ENCODE peak calls at places on chromosomes 11 and 22, in eight cellular contexts. G is stomach, I is right lobe of liver, A is astrocyte, W is dorsolateral prefrontal cortex, K is fibroblast of the aortic adventitia, X is epithelial cell of proximal tubule, P is transverse colon. U is an unnamed sample.

GRCh38 chr11:123086315-123086714 is 24.4 kb upstream of the HSPA8 start:
- DNase-seq in G (no peak), I (no peak), A (no peak), W (no peak), K (no peak), X (no peak), P (no peak), U (no peak)

GRCh38 chr11:130216221-130216550 is 56.6 kb downstream of the ST14 start:
- DNase-seq in G (peak), I (no peak), A (no peak), W (no peak), K (no peak), X (no peak), P (no peak), U (no peak)

GRCh38 chr22:44870021-44870420 is 117.6 kb downstream of the ARHGAP8 start:
- DNase-seq in G (no peak), I (no peak), A (peak), W (no peak), K (peak), X (no peak), P (no peak), U (peak)

GRCh38 chr22:28129319-28129962 is 210.4 kb upstream of the PITPNB start:
- DNase-seq in G (no peak), I (no peak), A (no peak), W (no peak), K (no peak), X (no peak), P (no peak), U (no peak)

GRCh38 chr22:40511604-40512003 is 124.9 kb downstream of the MRTFA start:
- DNase-seq in G (no peak), I (no peak), A (no peak), W (no peak), K (peak), X (no peak), P (no peak), U (no peak)

GRCh38 chr11:128182844-128183243 is 404.5 kb downstream of the ETS1 start:
- DNase-seq in G (no peak), I (no peak), A (peak), W (no peak), K (no peak), X (no peak), P (no peak), U (no peak)

GRCh38 chr11:66871521-66871901 is 14.6 kb downstream of the LRFN4 start:
- DNase-seq in G (no peak), I (no peak), A (no peak), W (no peak), K (no peak), X (no peak), P (no peak), U (no peak)

GRCh38 chr22:37020192-37020479 is 594 bp downstream of the MPST start:
- DNase-seq in G (peak), I (no peak), A (peak), W (no peak), K (peak), X (no peak), P (peak), U (no peak)

GRCh38 chr22:29014773-29015172 is 46.9 kb downstream of the C22orf31 start:
- DNase-seq in G (no peak), I (no peak), A (no peak), W (no peak), K (no peak), X (no peak), P (no peak), U (no peak)

GRCh38 chr11:64306876-64307622 is 1.7 kb downstream of the ESRRA start:
- DNase-seq in G (peak), I (peak), A (no peak), W (no peak), K (no peak), X (no peak), P (peak), U (no peak)

GRCh38 chr11:27600656-27601055 is 94.1 kb upstream of the LIN7C start:
- DNase-seq in G (no peak), I (no peak), A (no peak), W (no peak), K (no peak), X (peak), P (no peak), U (peak)

GRCh38 chr11:72812604-72812967 is 1.6 kb upstream of the ATG16L2 start:
- DNase-seq in G (no peak), I (no peak), A (no peak), W (no peak), K (no peak), X (no peak), P (no peak), U (no peak)

GRCh38 chr11:44633641-44634040 is 68.2 kb downstream of the CD82 start:
- DNase-seq in G (no peak), I (no peak), A (no peak), W (no peak), K (no peak), X (no peak), P (no peak), U (no peak)

GRCh38 chr11:110356769-110357671 is 60.6 kb upstream of the RDX start:
- DNase-seq in G (no peak), I (peak), A (peak), W (no peak), K (peak), X (no peak), P (no peak), U (peak)

GRCh38 chr22:25420925-25421904 is 143.3 kb upstream of the GRK3 start:
- DNase-seq in G (no peak), I (no peak), A (no peak), W (no peak), K (peak), X (no peak), P (no peak), U (no peak)

DNA sequence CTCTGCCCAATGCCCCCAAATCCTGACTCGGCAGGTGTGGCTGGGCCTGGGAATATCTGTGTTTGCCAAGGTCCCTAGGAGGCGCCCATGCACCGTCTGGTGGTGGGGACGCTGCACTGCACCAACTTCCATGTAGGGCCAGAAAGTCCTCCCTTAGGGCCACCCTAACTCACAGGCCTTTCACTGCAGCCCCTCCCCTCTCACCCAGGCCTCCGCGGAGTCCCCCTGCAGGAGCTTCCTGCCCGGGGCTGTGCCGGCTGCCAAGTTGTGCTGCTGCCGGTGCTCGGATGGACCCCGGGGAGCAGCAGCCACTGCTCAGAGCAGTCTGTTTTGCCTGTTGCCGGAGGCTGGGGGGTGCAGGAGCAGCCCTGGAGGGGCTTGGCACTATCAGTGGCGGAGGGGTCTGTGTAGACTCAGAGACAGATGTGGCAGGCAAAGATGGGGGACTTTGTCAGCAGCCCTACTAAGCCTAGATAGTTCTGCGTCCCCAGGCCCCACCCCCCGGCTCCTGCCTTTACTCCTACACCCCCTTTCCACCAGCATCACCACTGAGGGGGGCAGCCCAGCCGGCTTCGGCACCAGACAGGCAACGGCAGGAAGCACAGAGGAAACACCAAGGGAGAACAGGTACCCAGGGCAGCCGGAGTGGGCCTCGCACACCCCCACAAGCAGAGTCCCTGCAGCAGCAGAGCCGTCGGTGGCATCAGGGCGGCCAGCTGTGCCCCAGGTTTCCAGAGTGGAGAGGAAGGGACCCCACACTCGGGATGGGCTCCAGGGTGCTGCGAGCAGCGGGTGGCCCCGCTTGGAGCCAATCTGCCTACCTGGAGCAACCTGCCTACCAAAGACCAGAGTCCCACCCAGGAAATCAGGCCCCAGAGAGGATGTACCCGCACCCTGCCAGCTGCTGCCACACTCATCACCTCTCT is 124.3 kb downstream of the TRIM29 start:
- DNase-seq in G (peak), I (peak), A (peak), W (peak), K (peak), X (no peak), P (peak), U (no peak)
- TF ChIP-seq CTCF in G (no peak), I (peak), A (peak), W (peak), K (peak), X (peak), P (peak), U (peak)

GRCh38 chr22:23101524-23101923 is 31.2 kb downstream of the GNAZ start:
- DNase-seq in G (no peak), I (no peak), A (no peak), W (no peak), K (no peak), X (no peak), P (no peak), U (no peak)
- H3K4me3 ChIP-seq in G (no peak), I (no peak), A (no peak), W (no peak), K (no peak), X (no peak), P (no peak), U (no peak)

GRCh38 chr22:38050720-38051119 is 6.5 kb upstream of the PICK1 start:
- DNase-seq in G (no peak), I (no peak), A (no peak), W (no peak), K (no peak), X (no peak), P (no peak), U (no peak)

GRCh38 chr22:38043151-38044039 is 13.8 kb upstream of the PICK1 start:
- DNase-seq in G (no peak), I (no peak), A (no peak), W (no peak), K (no peak), X (no peak), P (no peak), U (no peak)

GRCh38 chr22:38049812-38050619 is 7.2 kb upstream of the PICK1 start:
- DNase-seq in G (no peak), I (no peak), A (no peak), W (peak), K (no peak), X (no peak), P (no peak), U (no peak)

GRCh38 chr22:38041760-38042584 is 15.2 kb upstream of the PICK1 start:
- DNase-seq in G (no peak), I (no peak), A (no peak), W (no peak), K (no peak), X (no peak), P (no peak), U (no peak)

DNA sequence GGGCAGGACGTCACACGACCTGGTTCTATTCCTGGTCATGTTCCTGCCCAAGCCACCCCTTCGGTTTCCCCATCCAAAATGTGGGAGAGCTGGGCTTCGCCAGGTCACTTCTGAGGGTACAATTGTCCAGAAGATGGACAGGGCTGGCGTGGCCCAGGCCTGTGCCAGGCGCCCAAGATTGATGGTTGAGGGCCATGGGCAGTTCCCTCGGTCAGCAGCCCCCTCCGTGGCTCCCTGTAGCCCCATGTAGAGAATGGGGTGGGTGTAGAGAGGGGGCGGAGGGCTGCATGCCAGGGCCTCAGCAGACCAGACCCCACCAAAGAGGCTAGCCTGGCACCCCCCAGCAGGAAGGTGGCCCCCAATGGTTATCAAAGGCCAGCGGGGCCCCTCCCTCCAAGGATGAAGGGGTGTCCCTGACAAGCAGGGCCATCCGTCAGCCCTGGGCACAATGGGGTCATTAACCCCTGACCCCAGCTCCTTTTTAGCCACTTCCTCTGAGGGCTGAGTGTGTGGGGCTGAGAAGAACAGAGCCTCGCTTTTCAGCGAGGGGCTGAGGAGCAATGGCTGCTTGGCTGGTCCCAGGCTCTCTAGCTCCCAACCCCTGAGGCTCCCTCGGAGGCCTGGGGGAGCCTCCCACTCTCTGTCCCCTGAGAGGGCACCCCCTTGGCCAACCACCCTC is 11.0 kb upstream of the PICK1 start:
- DNase-seq in G (no peak), I (no peak), A (no peak), W (no peak), K (no peak), X (no peak), P (no peak), U (no peak)
- TF ChIP-seq CTCF in G (no peak), I (no peak), A (no peak), W (no peak), K (no peak), X (no peak), P (no peak), U (no peak)

GRCh38 chr22:50600541-50600940 is at the start of gene MAPK8IP2:
- DNase-seq in G (no peak), I (peak), A (no peak), W (no peak), K (no peak), X (no peak), P (no peak), U (no peak)
- H3K4me3 ChIP-seq in G (peak), I (peak), A (no peak), W (peak), K (peak), X (no peak), P (peak), U (no peak)

DNA sequence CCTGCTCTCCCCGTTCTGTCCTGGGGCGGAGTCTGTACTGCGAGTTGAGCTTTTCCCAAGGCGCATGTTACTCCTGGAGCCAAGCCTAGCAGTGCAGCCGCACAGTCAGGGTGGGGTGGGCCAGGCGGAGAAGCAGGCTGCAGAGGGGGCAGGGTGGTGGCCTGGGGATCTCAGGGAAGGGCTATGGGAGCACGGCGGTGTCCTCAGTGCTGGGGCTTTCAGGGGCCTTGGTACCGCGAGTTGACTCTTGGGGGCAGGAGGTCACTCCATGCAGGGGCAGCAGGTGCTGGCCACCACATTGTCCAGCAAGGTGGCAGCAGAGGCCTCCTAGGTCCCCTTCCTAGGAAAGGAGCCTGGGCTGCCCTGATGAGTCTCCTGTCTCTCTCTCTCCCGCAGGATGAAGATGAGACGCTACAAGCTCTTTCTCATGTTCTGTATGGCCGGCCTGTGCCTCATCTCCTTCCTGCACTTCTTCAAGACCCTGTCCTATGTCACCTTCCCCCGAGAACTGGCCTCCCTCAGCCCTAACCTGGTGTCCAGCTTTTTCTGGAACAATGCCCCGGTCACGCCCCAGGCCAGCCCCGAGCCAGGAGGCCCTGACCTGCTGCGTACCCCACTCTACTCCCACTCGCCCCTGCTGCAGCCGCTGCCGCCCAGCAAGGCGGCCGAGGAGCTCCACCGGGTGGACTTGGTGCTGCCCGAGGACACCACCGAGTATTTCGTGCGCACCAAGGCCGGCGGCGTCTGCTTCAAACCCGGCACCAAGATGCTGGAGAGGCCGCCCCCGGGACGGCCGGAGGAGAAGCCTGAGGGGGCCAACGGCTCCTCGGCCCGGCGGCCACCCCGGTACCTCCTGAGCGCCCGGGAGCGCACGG is 14.9 kb upstream of the MIEF1 start:
- DNase-seq in G (no peak), I (no peak), A (no peak), W (no peak), K (peak), X (no peak), P (no peak), U (no peak)
- TF ChIP-seq CTCF in G (no peak), I (no peak), A (no peak), W (no peak), K (peak), X (no peak), P (no peak), U (no peak)